ENCODE peak calls at places on chromosomes 6 and 20, in ten cellular contexts. U is GM13976; R is CD4-positive, alpha-beta T cell; H is T-cell; L is epithelial cell of proximal tubule; S is nephron progenitor cell; V is ecto neural progenitor cell; K is mucosa of descending colon; E is NCI-H748 treated with DMSO at 0.1 percent for 48 hours; Z is activated T-helper 9 cell treated with anti-CD3 and anti-CD28 coated beads, Interleukin-2, amount 50 U/mL, for 16 hours. O is an unnamed sample.
A peak's percentile ranks its signal among the peaks of the same experiment; 100 is the strongest.

GRCh38 chr20:14193885-14194284 is 143.5 kb downstream of the FLRT3 start:
- DNase-seq in U (no peak), R (no peak), H (no peak), L (no peak), S (no peak), V (no peak), K (no peak), E (no peak), Z (no peak), O (no peak)

GRCh38 chr20:32326507-32326851 is 31.7 kb upstream of the ASXL1 start:
- DNase-seq in U (no peak), R (no peak), H (no peak), L (no peak), S (no peak), V (no peak), K (no peak), E (peak; percentile 40), Z (no peak), O (no peak)

GRCh38 chr20:50491926-50492634 is 18.1 kb upstream of the PTPN1 start:
- DNase-seq in U (no peak), R (no peak), H (no peak), L (no peak), S (no peak), V (no peak), K (no peak), E (no peak), Z (no peak), O (no peak)

GRCh38 chr6:14601490-14601889 is 483.9 kb downstream of the CD83 start:
- DNase-seq in U (no peak), R (no peak), H (no peak), L (no peak), S (no peak), V (no peak), K (no peak), E (peak; percentile 91), Z (no peak), O (no peak)

GRCh38 chr20:32522775-32523612 is 62.1 kb downstream of the NOL4L start:
- DNase-seq in U (no peak), R (no peak), H (no peak), L (no peak), S (no peak), V (no peak), K (peak; percentile 40), E (no peak), Z (no peak), O (no peak)

GRCh38 chr20:35601021-35601973 is 14.3 kb upstream of the SPAG4 start:
- DNase-seq in U (peak; percentile 88), R (peak; percentile 65), H (peak; percentile 73), L (no peak), S (peak; percentile 80), V (peak; percentile 87), K (peak; percentile 86), E (peak; percentile 57), Z (peak; percentile 66), O (no peak)

GRCh38 chr6:9657994-9658393 is 756.9 kb downstream of the TFAP2A start:
- DNase-seq in U (no peak), R (no peak), H (no peak), L (no peak), S (no peak), V (no peak), K (no peak), E (no peak), Z (no peak), O (no peak)

GRCh38 chr6:150894935-150895686 is 29.6 kb downstream of the MTHFD1L start:
- DNase-seq in U (peak; percentile 49), R (no peak), H (no peak), L (no peak), S (no peak), V (no peak), K (no peak), E (peak; percentile 26), Z (no peak), O (no peak)

GRCh38 chr6:74554041-74554440 is 651.8 kb downstream of the COL12A1 start:
- DNase-seq in U (no peak), R (no peak), H (no peak), L (no peak), S (no peak), V (no peak), K (no peak), E (no peak), Z (no peak), O (no peak)

GRCh38 chr6:2695464-2696095 is 55.1 kb downstream of the MYLK4 start:
- DNase-seq in U (peak; percentile 53), R (no peak), H (no peak), L (no peak), S (no peak), V (no peak), K (no peak), E (peak; percentile 29), Z (no peak), O (peak; percentile 73)

GRCh38 chr6:142323377-142323776 is 21.6 kb downstream of the ADGRG6 start:
- DNase-seq in U (no peak), R (no peak), H (no peak), L (no peak), S (no peak), V (no peak), K (no peak), E (peak; percentile 90), Z (no peak), O (no peak)

GRCh38 chr6:137283940-137284910 is 65.0 kb upstream of the IFNGR1 start:
- DNase-seq in U (peak; percentile 61), R (no peak), H (no peak), L (no peak), S (no peak), V (no peak), K (no peak), E (no peak), Z (no peak), O (no peak)

GRCh38 chr20:32535953-32536823 is 48.9 kb downstream of the NOL4L start:
- DNase-seq in U (peak; percentile 90), R (peak; percentile 65), H (peak; percentile 75), L (no peak), S (peak; percentile 80), V (peak; percentile 90), K (peak; percentile 91), E (peak; percentile 96), Z (peak; percentile 63), O (no peak)

GRCh38 chr6:143361536-143362191 is 88.8 kb downstream of the ADAT2 start:
- DNase-seq in U (no peak), R (no peak), H (no peak), L (peak; percentile 52), S (no peak), V (no peak), K (no peak), E (no peak), Z (no peak), O (no peak)

GRCh38 chr6:41636803-41637178 is 1.5 kb upstream of the MDFI start:
- DNase-seq in U (no peak), R (no peak), H (no peak), L (no peak), S (peak; percentile 38), V (no peak), K (no peak), E (no peak), Z (no peak), O (no peak)

GRCh38 chr20:62404761-62405107 is 2.4 kb downstream of the CABLES2 start:
- DNase-seq in U (no peak), R (no peak), H (no peak), L (no peak), S (no peak), V (no peak), K (no peak), E (no peak), Z (no peak), O (no peak)

GRCh38 chr20:31475032-31475431 is at the start of the genes DEFB124 and REM1:
- DNase-seq in U (no peak), R (no peak), H (no peak), L (no peak), S (no peak), V (peak; percentile 79), K (no peak), E (no peak), Z (no peak), O (no peak)

GRCh38 chr20:63540417-63541186 is 3.4 kb upstream of the PTK6 start:
- DNase-seq in U (no peak), R (no peak), H (no peak), L (no peak), S (no peak), V (no peak), K (no peak), E (no peak), Z (no peak), O (no peak)

GRCh38 chr6:156593893-156594292 is 183.3 kb upstream of the ARID1B start:
- DNase-seq in U (no peak), R (no peak), H (no peak), L (no peak), S (no peak), V (no peak), K (no peak), E (no peak), Z (no peak), O (no peak)

O was measured in AML-193.